ENCODE peak calls at places on chromosomes 4 and X, in four cellular contexts. N is upper lobe of left lung, V is Peyer's patch, Z is colonic mucosa. H is an unnamed sample. For H3K4me1, the result is how much of the 10 kb centered on the place peaks cover.

GRCh38 chrX:32572644-32573043 is 638.7 kb downstream of the DMD start:
- DNase-seq in Z (no peak), V (no peak), N (no peak), H (no peak)

GRCh38 chrX:96182366-96182765 is 502.3 kb upstream of the DIAPH2 start:
- DNase-seq in N (no peak), V (no peak), Z (peak), H (no peak)

GRCh38 chr4:2534904-2535385 is 1.5 kb upstream of the FAM193A start:
- DNase-seq in N (no peak), Z (no peak), V (no peak), H (no peak)

GRCh38 chr4:137601924-137602323 is 69.6 kb upstream of the PCDH18 start:
- DNase-seq in V (no peak), N (no peak), Z (no peak), H (no peak)

GRCh38 chr4:56646341-56646740 is 34.8 kb downstream of the HOPX start:
- DNase-seq in V (no peak), Z (no peak), N (no peak), H (no peak)

GRCh38 chr4:1410491-1411325 is 4.5 kb upstream of the NKX1-1 start:
- DNase-seq in V (peak), N (peak), Z (peak), H (no peak)

GRCh38 chrX:106726485-106727437 is at the start of gene RNF128:
- DNase-seq in N (peak), V (peak), Z (peak), H (no peak)

GRCh38 chrX:28584025-28584424 is 3.2 kb upstream of the IL1RAPL1 start:
- DNase-seq in V (no peak), N (no peak), Z (no peak), H (no peak)

GRCh38 chr4:153205757-153206156 is 1.5 kb downstream of the TRIM2 start:
- DNase-seq in Z (peak), N (no peak), V (peak), H (no peak)

GRCh38 chr4:83625807-83626206 is 89.9 kb downstream of the GPAT3 start:
- DNase-seq in Z (no peak), N (no peak), V (no peak), H (no peak)

GRCh38 chr4:6499241-6499605 is 26.8 kb upstream of the PPP2R2C start:
- DNase-seq in N (no peak), V (no peak), Z (peak), H (no peak)

GRCh38 chrX:87017210-87017609 is 500.4 kb upstream of the KLHL4 start:
- DNase-seq in V (no peak), N (peak), Z (no peak), H (no peak)

GRCh38 chr4:110955748-110956147 is 332.9 kb upstream of the PITX2 start:
- DNase-seq in N (no peak), V (no peak), Z (no peak), H (no peak)

GRCh38 chrX:37684426-37684825 is 1.2 kb upstream of the XK start:
- DNase-seq in Z (no peak), N (no peak), V (no peak), H (no peak)

GRCh38 chr4:21802406-21802805 is 146.2 kb downstream of the KCNIP4 start:
- DNase-seq in Z (no peak), V (no peak), N (no peak), H (no peak)

GRCh38 chrX:55787063-55787462 is 69.5 kb downstream of the RRAGB start:
- DNase-seq in N (no peak), V (no peak), Z (no peak), H (no peak)

GRCh38 chr4:87007345-87008181 is 72.8 kb downstream of the AFF1 start:
- DNase-seq in Z (peak), V (peak), N (no peak), H (no peak)

GRCh38 chr4:40475609-40476008 is 140.5 kb downstream of the CHRNA9 start:
- DNase-seq in N (no peak), V (peak), Z (peak), H (no peak)

GRCh38 chr4:102299708-102300107 is 45.6 kb downstream of the SLC39A8 start:
- DNase-seq in N (no peak), Z (no peak), V (peak), H (no peak)

GRCh38 chrX:139204903-139205667 is 325.5 kb upstream of the F9 start:
- DNase-seq in V (peak), Z (peak), N (peak), H (no peak)

GRCh38 chr4:3879681-3880594 is 113.8 kb downstream of the ADRA2C start:
- DNase-seq in Z (no peak), N (peak), V (peak), H (no peak)

GRCh38 chrX:130165181-130165702 is 399 bp downstream of the AIFM1 start:
- DNase-seq in V (no peak), N (no peak), Z (no peak), H (no peak)

GRCh38 chr4:139665079-139665689 is 435 bp upstream of the MGST2 start:
- DNase-seq in N (no peak), Z (no peak), V (no peak), H (no peak)
- H3K4me1 ChIP-seq in N (under half), Z (under half), V (under half), H (half or more)

DNA sequence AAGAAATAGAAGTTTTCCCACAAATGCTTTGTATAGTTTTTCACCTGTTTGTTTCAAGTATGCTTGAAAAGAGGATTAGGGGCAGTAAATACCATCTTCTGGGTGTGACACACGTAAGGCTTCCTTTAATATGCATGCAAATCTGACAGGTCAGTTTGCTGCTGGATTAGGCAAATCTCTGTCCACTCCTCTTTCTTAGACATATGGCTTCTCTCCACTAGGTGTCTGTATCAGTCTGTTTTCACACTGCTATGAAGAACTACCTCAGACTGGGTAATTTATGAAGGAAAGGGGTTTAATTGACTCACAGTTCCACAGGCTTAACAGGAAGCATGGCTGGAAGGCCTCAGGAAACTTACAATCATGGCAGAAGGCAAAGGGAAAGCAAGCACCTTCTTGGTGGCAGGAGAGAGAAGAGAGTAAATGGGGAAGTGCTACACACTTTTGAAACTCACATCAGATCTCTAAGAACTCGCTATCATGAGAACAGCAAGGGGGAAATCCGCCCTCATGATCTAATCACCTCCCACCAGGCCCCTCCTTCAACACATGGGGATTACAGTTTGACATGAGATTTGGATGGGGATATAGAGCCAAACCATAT is 66.9 kb downstream of the TAB3 start:
- DNase-seq in N (no peak), V (no peak), Z (no peak), H (no peak)
- H3K4me1 ChIP-seq in N (under half), V (under half), Z (under half), H (under half)

GRCh38 chr4:113758361-113758760 is 3.2 kb downstream of the CAMK2D start:
- DNase-seq in Z (no peak), V (no peak), N (no peak), H (no peak)
- H3K4me1 ChIP-seq in Z (under half), V (under half), N (under half), H (under half)

DNA sequence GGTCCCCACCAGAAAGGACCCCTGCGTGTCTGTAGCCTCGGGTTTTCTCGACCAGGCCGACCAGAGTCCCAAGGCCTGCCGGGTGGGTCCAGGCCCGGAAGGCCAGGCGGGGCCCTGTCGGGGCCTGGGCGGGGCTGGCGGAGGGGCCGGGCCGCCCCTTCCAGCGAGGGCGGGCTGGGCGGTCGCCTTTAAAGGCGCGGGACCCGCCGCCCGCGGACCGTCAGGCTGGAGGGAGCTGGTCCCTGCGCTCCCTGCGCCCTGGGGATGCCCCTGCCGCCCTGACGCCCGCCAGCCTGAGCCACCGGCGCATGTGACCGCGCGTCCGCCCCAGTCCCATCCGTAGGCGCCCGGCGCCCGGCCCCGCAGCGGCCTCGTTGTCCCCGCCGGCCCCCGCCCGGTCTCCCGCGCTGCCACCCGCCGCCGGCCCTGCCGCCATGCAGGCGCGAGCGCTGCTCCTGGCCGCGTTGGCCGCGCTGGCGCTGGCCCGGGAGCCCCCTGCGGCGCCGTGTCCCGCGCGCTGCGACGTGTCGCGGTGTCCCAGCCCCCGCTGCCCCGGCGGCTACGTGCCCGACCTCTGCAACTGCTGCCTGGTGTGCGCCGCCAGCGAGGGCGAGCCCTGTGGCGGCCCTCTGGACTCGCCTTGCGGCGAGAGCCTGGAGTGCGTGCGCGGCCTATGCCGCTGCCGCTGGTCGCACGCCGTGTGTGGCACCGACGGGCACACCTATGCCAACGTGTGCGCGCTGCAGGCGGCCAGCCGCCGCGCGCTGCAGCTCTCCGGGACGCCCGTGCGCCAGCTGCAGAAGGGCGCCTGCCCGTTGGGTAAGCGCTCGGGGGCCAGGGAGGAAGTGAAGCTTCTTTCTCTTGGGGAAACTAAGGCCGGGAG is at the start of gene HTRA3:
- DNase-seq in N (peak), V (peak), Z (no peak), H (no peak)
- H3K4me1 ChIP-seq in N (under half), V (under half), Z (under half), H (under half)

GRCh38 chr4:146369446-146369845 is 152.3 kb downstream of the SLC10A7 start:
- DNase-seq in N (no peak), V (no peak), Z (no peak), H (no peak)
- H3K4me1 ChIP-seq in N (under half), V (under half), Z (under half), H (under half)

H was measured in esophagus squamous epithelium.